ENCODE peak calls at places on chromosomes 16 and 17, in five cellular contexts. One of them, this sample, is unnamed.

GRCh38 chr16:81519298-81520150 is 74.9 kb downstream of the CMIP start:
- DNase-seq in Calu3: no peak
- DNase-seq in RWPE2: no peak
- DNase-seq in activated CD8-positive, alpha-beta T cell treated with anti-CD3 and anti-CD28 coated beads for 36 hours: no peak
- DNase-seq in astrocyte: no peak
- DNase-seq in this sample: peak

GRCh38 chr16:85275533-85276249 is 163.4 kb upstream of the CIBAR2 start:
- DNase-seq in Calu3: peak
- DNase-seq in RWPE2: no peak
- DNase-seq in activated CD8-positive, alpha-beta T cell treated with anti-CD3 and anti-CD28 coated beads for 36 hours: peak
- DNase-seq in astrocyte: no peak
- DNase-seq in this sample: no peak

GRCh38 chr16:27458196-27458728 is 56.3 kb downstream of the IL21R start:
- DNase-seq in Calu3: no peak
- DNase-seq in RWPE2: peak
- DNase-seq in activated CD8-positive, alpha-beta T cell treated with anti-CD3 and anti-CD28 coated beads for 36 hours: no peak
- DNase-seq in astrocyte: no peak
- DNase-seq in this sample: no peak

GRCh38 chr16:23564964-23565363 is 7.4 kb downstream of the UBFD1 start:
- DNase-seq in Calu3: no peak
- DNase-seq in RWPE2: no peak
- DNase-seq in activated CD8-positive, alpha-beta T cell treated with anti-CD3 and anti-CD28 coated beads for 36 hours: no peak
- DNase-seq in astrocyte: peak
- DNase-seq in this sample: no peak

GRCh38 chr17:42814633-42815399 is 9.3 kb downstream of the BECN1 start:
- DNase-seq in Calu3: no peak
- DNase-seq in RWPE2: no peak
- DNase-seq in activated CD8-positive, alpha-beta T cell treated with anti-CD3 and anti-CD28 coated beads for 36 hours: no peak
- DNase-seq in astrocyte: peak
- DNase-seq in this sample: no peak

GRCh38 chr17:48970224-48970623 is 1.8 kb upstream of the GIP start:
- DNase-seq in Calu3: no peak
- DNase-seq in RWPE2: no peak
- DNase-seq in activated CD8-positive, alpha-beta T cell treated with anti-CD3 and anti-CD28 coated beads for 36 hours: no peak
- DNase-seq in astrocyte: no peak
- DNase-seq in this sample: peak

GRCh38 chr17:81210868-81211267 is 11.9 kb downstream of the CEP131 start:
- DNase-seq in Calu3: no peak
- DNase-seq in RWPE2: no peak
- DNase-seq in activated CD8-positive, alpha-beta T cell treated with anti-CD3 and anti-CD28 coated beads for 36 hours: no peak
- DNase-seq in astrocyte: peak
- DNase-seq in this sample: no peak

GRCh38 chr17:14395255-14395654 is 94.4 kb downstream of the HS3ST3B1 start:
- DNase-seq in Calu3: no peak
- DNase-seq in RWPE2: no peak
- DNase-seq in activated CD8-positive, alpha-beta T cell treated with anti-CD3 and anti-CD28 coated beads for 36 hours: no peak
- DNase-seq in astrocyte: no peak
- DNase-seq in this sample: no peak

GRCh38 chr16:67200491-67200890 is 1.6 kb downstream of the ELMO3 start:
- DNase-seq in Calu3: no peak
- DNase-seq in RWPE2: peak
- DNase-seq in activated CD8-positive, alpha-beta T cell treated with anti-CD3 and anti-CD28 coated beads for 36 hours: no peak
- DNase-seq in astrocyte: no peak
- DNase-seq in this sample: no peak

GRCh38 chr17:42559076-42559475 is 2.9 kb upstream of the COASY start:
- DNase-seq in Calu3: no peak
- DNase-seq in RWPE2: no peak
- DNase-seq in activated CD8-positive, alpha-beta T cell treated with anti-CD3 and anti-CD28 coated beads for 36 hours: no peak
- DNase-seq in astrocyte: no peak
- DNase-seq in this sample: no peak

GRCh38 chr16:10678655-10679054 is 16.1 kb downstream of the TEKT5 start:
- DNase-seq in Calu3: no peak
- DNase-seq in RWPE2: no peak
- DNase-seq in activated CD8-positive, alpha-beta T cell treated with anti-CD3 and anti-CD28 coated beads for 36 hours: no peak
- DNase-seq in astrocyte: no peak
- DNase-seq in this sample: no peak

GRCh38 chr17:7114875-7115614 is 423 bp upstream of the ASGR2 start:
- DNase-seq in Calu3: no peak
- DNase-seq in RWPE2: no peak
- DNase-seq in activated CD8-positive, alpha-beta T cell treated with anti-CD3 and anti-CD28 coated beads for 36 hours: no peak
- DNase-seq in astrocyte: no peak
- DNase-seq in this sample: peak

GRCh38 chr17:69525920-69526841 is 111.7 kb downstream of the MAP2K6 start:
- DNase-seq in Calu3: peak
- DNase-seq in RWPE2: no peak
- DNase-seq in activated CD8-positive, alpha-beta T cell treated with anti-CD3 and anti-CD28 coated beads for 36 hours: peak
- DNase-seq in astrocyte: peak
- DNase-seq in this sample: no peak

GRCh38 chr16:86060381-86061317 is 161.7 kb downstream of the IRF8 start:
- DNase-seq in Calu3: no peak
- DNase-seq in RWPE2: peak
- DNase-seq in activated CD8-positive, alpha-beta T cell treated with anti-CD3 and anti-CD28 coated beads for 36 hours: no peak
- DNase-seq in astrocyte: no peak
- DNase-seq in this sample: peak

GRCh38 chr16:3007957-3008748 is 4.6 kb upstream of the CLDN9 start:
- DNase-seq in Calu3: peak
- DNase-seq in RWPE2: no peak
- DNase-seq in activated CD8-positive, alpha-beta T cell treated with anti-CD3 and anti-CD28 coated beads for 36 hours: peak
- DNase-seq in astrocyte: no peak
- DNase-seq in this sample: no peak

GRCh38 chr16:88088161-88088581 is 136.9 kb downstream of the BANP start:
- DNase-seq in Calu3: no peak
- DNase-seq in RWPE2: no peak
- DNase-seq in activated CD8-positive, alpha-beta T cell treated with anti-CD3 and anti-CD28 coated beads for 36 hours: no peak
- DNase-seq in astrocyte: no peak
- DNase-seq in this sample: peak

DNA sequence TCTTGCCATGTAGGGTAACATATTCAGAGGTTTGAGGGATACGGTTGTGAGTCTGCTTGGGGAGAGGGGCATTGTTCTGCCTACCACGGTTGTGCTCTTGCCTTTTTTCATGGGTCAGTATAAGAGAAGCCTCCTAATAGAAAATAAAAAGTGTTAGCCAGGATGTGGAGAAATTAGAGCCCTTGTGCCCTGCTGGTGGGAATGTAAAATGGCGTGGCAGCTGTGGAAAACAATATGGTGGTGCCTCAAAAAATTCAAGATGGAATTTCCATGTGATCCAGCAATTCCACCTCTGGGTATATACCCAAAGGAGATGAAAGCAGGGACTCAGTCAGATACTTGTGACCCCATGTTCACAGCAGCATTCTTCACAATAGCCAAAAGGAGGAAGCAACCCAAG is 14.2 kb upstream of the LRRC75A start:
- DNase-seq in Calu3: no peak
- DNase-seq in RWPE2: no peak
- DNase-seq in activated CD8-positive, alpha-beta T cell treated with anti-CD3 and anti-CD28 coated beads for 36 hours: no peak
- DNase-seq in astrocyte: no peak
- DNase-seq in this sample: no peak
- TF ChIP-seq CTCF in Calu3: no peak
- TF ChIP-seq CTCF in RWPE2: no peak
- TF ChIP-seq CTCF in activated CD8-positive, alpha-beta T cell treated with anti-CD3 and anti-CD28 coated beads for 36 hours: no peak
- TF ChIP-seq CTCF in astrocyte: peak
- TF ChIP-seq CTCF in this sample: peak

DNA sequence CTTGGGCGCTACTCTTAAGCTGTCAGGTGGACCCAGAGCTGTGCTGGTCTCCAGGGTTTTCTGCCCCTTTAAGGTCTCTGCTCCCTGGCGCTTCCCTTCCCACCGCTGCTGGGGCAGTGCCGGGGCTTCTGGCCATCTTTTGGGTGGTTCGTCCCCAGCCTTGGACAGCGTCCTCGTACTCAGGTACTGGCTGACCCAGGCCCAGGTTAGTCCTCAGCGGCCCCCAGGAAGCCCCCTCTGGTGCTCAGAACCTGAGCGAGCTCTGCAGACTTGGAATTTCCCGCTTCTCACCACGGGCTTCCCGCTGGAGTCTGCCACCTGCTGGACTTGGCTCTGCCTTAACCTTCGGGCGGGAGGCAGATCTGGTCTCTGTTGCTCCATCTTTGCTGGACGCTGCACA is 94.1 kb upstream of the ZNF750 start:
- DNase-seq in Calu3: no peak
- DNase-seq in RWPE2: peak
- DNase-seq in activated CD8-positive, alpha-beta T cell treated with anti-CD3 and anti-CD28 coated beads for 36 hours: no peak
- DNase-seq in astrocyte: no peak
- DNase-seq in this sample: peak
- TF ChIP-seq CTCF in Calu3: no peak
- TF ChIP-seq CTCF in RWPE2: no peak
- TF ChIP-seq CTCF in activated CD8-positive, alpha-beta T cell treated with anti-CD3 and anti-CD28 coated beads for 36 hours: no peak
- TF ChIP-seq CTCF in astrocyte: no peak
- TF ChIP-seq CTCF in this sample: peak

GRCh38 chr16:49824600-49824999 is 31.3 kb downstream of the ZNF423 start:
- DNase-seq in Calu3: no peak
- DNase-seq in RWPE2: no peak
- DNase-seq in activated CD8-positive, alpha-beta T cell treated with anti-CD3 and anti-CD28 coated beads for 36 hours: no peak
- DNase-seq in astrocyte: no peak
- DNase-seq in this sample: no peak

GRCh38 chr16:49826515-49826914 is 29.4 kb downstream of the ZNF423 start:
- DNase-seq in Calu3: no peak
- DNase-seq in RWPE2: no peak
- DNase-seq in activated CD8-positive, alpha-beta T cell treated with anti-CD3 and anti-CD28 coated beads for 36 hours: no peak
- DNase-seq in astrocyte: no peak
- DNase-seq in this sample: no peak

GRCh38 chr16:49827806-49828428 is 28.0 kb downstream of the ZNF423 start:
- DNase-seq in Calu3: no peak
- DNase-seq in RWPE2: no peak
- DNase-seq in activated CD8-positive, alpha-beta T cell treated with anti-CD3 and anti-CD28 coated beads for 36 hours: no peak
- DNase-seq in astrocyte: peak
- DNase-seq in this sample: no peak

GRCh38 chr16:49822649-49823370 is 33.1 kb downstream of the ZNF423 start:
- DNase-seq in Calu3: no peak
- DNase-seq in RWPE2: no peak
- DNase-seq in activated CD8-positive, alpha-beta T cell treated with anti-CD3 and anti-CD28 coated beads for 36 hours: no peak
- DNase-seq in astrocyte: no peak
- DNase-seq in this sample: no peak

DNA sequence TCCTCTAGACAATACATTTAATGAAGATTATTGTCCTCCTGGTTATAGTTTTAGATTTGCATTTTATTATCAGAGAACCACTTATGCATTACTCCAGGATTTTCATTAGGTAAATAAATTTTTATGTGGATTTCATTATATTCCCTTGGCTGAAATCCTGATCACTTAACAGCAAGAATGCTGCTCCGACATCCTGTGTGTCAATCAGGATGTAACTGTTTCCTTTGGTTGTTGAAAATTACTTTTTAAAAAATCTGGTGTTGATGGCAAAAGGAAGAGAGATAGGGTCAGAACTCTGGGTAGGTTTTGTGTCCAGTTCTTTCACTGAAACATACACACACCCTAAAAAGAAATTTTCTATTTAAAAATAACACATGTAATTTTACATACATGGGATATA is 30.9 kb downstream of the ZNF423 start:
- DNase-seq in Calu3: no peak
- DNase-seq in RWPE2: no peak
- DNase-seq in activated CD8-positive, alpha-beta T cell treated with anti-CD3 and anti-CD28 coated beads for 36 hours: no peak
- DNase-seq in astrocyte: no peak
- DNase-seq in this sample: no peak
- TF ChIP-seq CTCF in Calu3: no peak
- TF ChIP-seq CTCF in RWPE2: no peak
- TF ChIP-seq CTCF in activated CD8-positive, alpha-beta T cell treated with anti-CD3 and anti-CD28 coated beads for 36 hours: no peak
- TF ChIP-seq CTCF in astrocyte: no peak
- TF ChIP-seq CTCF in this sample: no peak

GRCh38 chr17:68293490-68294195 is 2.3 kb downstream of the ARSG start:
- DNase-seq in Calu3: no peak
- DNase-seq in RWPE2: no peak
- DNase-seq in activated CD8-positive, alpha-beta T cell treated with anti-CD3 and anti-CD28 coated beads for 36 hours: no peak
- DNase-seq in astrocyte: no peak
- DNase-seq in this sample: no peak

GRCh38 chr17:68290268-68290954 is 516 bp downstream of the SLC16A6 start:
- DNase-seq in Calu3: peak
- DNase-seq in RWPE2: no peak
- DNase-seq in activated CD8-positive, alpha-beta T cell treated with anti-CD3 and anti-CD28 coated beads for 36 hours: peak
- DNase-seq in astrocyte: no peak
- DNase-seq in this sample: no peak

GRCh38 chr17:68290955-68291835 is at the start of the genes ARSG and SLC16A6:
- DNase-seq in Calu3: peak
- DNase-seq in RWPE2: no peak
- DNase-seq in activated CD8-positive, alpha-beta T cell treated with anti-CD3 and anti-CD28 coated beads for 36 hours: peak
- DNase-seq in astrocyte: peak
- DNase-seq in this sample: no peak

GRCh38 chr17:68292689-68293040 is 1.4 kb downstream of the ARSG start:
- DNase-seq in Calu3: no peak
- DNase-seq in RWPE2: no peak
- DNase-seq in activated CD8-positive, alpha-beta T cell treated with anti-CD3 and anti-CD28 coated beads for 36 hours: no peak
- DNase-seq in astrocyte: no peak
- DNase-seq in this sample: no peak

GRCh38 chr17:68291836-68292688 is 767 bp downstream of the ARSG start:
- DNase-seq in Calu3: peak
- DNase-seq in RWPE2: peak
- DNase-seq in activated CD8-positive, alpha-beta T cell treated with anti-CD3 and anti-CD28 coated beads for 36 hours: peak
- DNase-seq in astrocyte: peak
- DNase-seq in this sample: no peak
- TF ChIP-seq CTCF in Calu3: no peak
- TF ChIP-seq CTCF in RWPE2: no peak
- TF ChIP-seq CTCF in activated CD8-positive, alpha-beta T cell treated with anti-CD3 and anti-CD28 coated beads for 36 hours: no peak
- TF ChIP-seq CTCF in astrocyte: no peak
- TF ChIP-seq CTCF in this sample: peak